ENCODE peak calls at places on chromosomes 11 and 22, in four cellular contexts. W, F, M and X are unnamed samples.

GRCh38 chr11:36069576-36070214 is 125.8 kb downstream of the LDLRAD3 start:
- DNase-seq in W (peak), F (no peak), M (no peak), X (no peak)

GRCh38 chr11:22730319-22730718 is 63.9 kb downstream of the GAS2 start:
- DNase-seq in W (no peak), F (no peak), M (no peak), X (peak)

GRCh38 chr11:691710-692590 is 3.1 kb downstream of the DEAF1 start:
- DNase-seq in W (no peak), F (no peak), M (no peak), X (no peak)

GRCh38 chr22:46528121-46528610 is 9.3 kb downstream of the CELSR1 start:
- DNase-seq in W (no peak), M (peak), F (peak), X (peak)

GRCh38 chr11:17651681-17652080 is 67.7 kb upstream of the MYOD1 start:
- DNase-seq in M (no peak), F (no peak), W (no peak), X (no peak)

GRCh38 chr22:35315855-35316745 is 16.4 kb downstream of the TOM1 start:
- DNase-seq in M (no peak), F (no peak), W (no peak), X (no peak)

GRCh38 chr11:1303196-1303821 is 6.1 kb downstream of the TOLLIP start:
- DNase-seq in F (peak), M (no peak), W (peak), X (no peak)

GRCh38 chr22:28909375-28909774 is 26.0 kb downstream of the ZNRF3 start:
- DNase-seq in F (no peak), W (no peak), M (peak), X (peak)

GRCh38 chr11:126592496-126593410 is 237.3 kb downstream of the ST3GAL4 start:
- DNase-seq in M (no peak), F (no peak), W (peak), X (no peak)

GRCh38 chr22:50498322-50498861 is 9.1 kb downstream of the LMF2 start:
- DNase-seq in W (peak), F (peak), M (peak), X (peak)

GRCh38 chr22:39459681-39460080 is 2.9 kb downstream of the MGAT3 start:
- DNase-seq in W (no peak), M (no peak), F (no peak), X (no peak)

GRCh38 chr11:91970604-91971003 is 254.0 kb upstream of the FAT3 start:
- DNase-seq in M (no peak), F (no peak), W (no peak), X (no peak)

GRCh38 chr22:39244496-39245129 is at the start of gene PDGFB:
- DNase-seq in W (peak), F (peak), M (no peak), X (peak)

GRCh38 chr11:12411806-12412727 is 34.7 kb downstream of the PARVA start:
- DNase-seq in W (peak), M (peak), F (peak), X (peak)

GRCh38 chr11:134333312-134333711 is 1.5 kb downstream of the GLB1L2 start:
- DNase-seq in W (no peak), F (no peak), M (no peak), X (peak)

GRCh38 chr22:22061085-22062077 is 78.8 kb upstream of the TOP3B start:
- DNase-seq in M (peak), F (peak), W (no peak), X (peak)

GRCh38 chr11:1992111-1992510 is 5.5 kb downstream of the H19 start:
- DNase-seq in W (no peak), F (no peak), M (no peak), X (no peak)

GRCh38 chr22:50635591-50635990 is 7.6 kb upstream of the ARSA start:
- DNase-seq in W (no peak), F (no peak), M (no peak), X (no peak)

GRCh38 chr11:105937331-105937730 is 84.7 kb downstream of the MSANTD4 start:
- DNase-seq in F (no peak), M (peak), W (no peak), X (peak)

GRCh38 chr22:38035530-38035885 is 21.7 kb upstream of the PICK1 start:
- DNase-seq in W (no peak), F (no peak), M (no peak), X (no peak)

GRCh38 chr11:101176381-101176780 is 46.8 kb upstream of the PGR start:
- DNase-seq in M (no peak), W (no peak), F (no peak), X (no peak)

GRCh38 chr22:36977947-36978660 is 41.1 kb downstream of the TST start:
- DNase-seq in M (peak), W (peak), F (peak), X (peak)

GRCh38 chr11:27770576-27770975 is 70.3 kb upstream of the BDNF start:
- DNase-seq in F (no peak), M (no peak), W (no peak), X (no peak)

GRCh38 chr11:133180201-133180600 is 352.1 kb downstream of the OPCML start:
- DNase-seq in F (no peak), W (no peak), M (no peak), X (no peak)

GRCh38 chr11:5808500-5809121 is at the start of gene OR52N2:
- DNase-seq in W (peak), F (peak), M (peak), X (peak)

GRCh38 chr11:95296165-95296564 is 65.2 kb upstream of the SESN3 start:
- DNase-seq in M (no peak), F (no peak), W (no peak), X (no peak)

GRCh38 chr22:27534720-27535125 is 266.8 kb downstream of the MN1 start:
- DNase-seq in F (no peak), M (peak), W (no peak), X (peak)

GRCh38 chr11:85748455-85748891 is 62.5 kb downstream of the SYTL2 start:
- DNase-seq in M (no peak), W (peak), F (no peak), X (no peak)

GRCh38 chr11:46210133-46210636 is 67.3 kb upstream of the CREB3L1 start:
- DNase-seq in F (peak), W (no peak), M (peak), X (peak)

GRCh38 chr11:30740071-30740470 is 153.9 kb upstream of the MPPED2 start:
- DNase-seq in F (no peak), W (no peak), M (no peak), X (no peak)

GRCh38 chr22:46149493-46149997 is 781 bp upstream of the PPARA start:
- DNase-seq in W (peak), F (peak), M (no peak), X (peak)

GRCh38 chr11:78050964-78051831 is 12.5 kb upstream of the THRSP start:
- DNase-seq in M (peak), W (peak), F (no peak), X (peak)

GRCh38 chr22:43289976-43290663 is 53.1 kb downstream of the SCUBE1 start:
- DNase-seq in M (peak), F (peak), W (no peak), X (peak)

GRCh38 chr11:127106142-127106541 is 105.6 kb upstream of the KIRREL3 start:
- DNase-seq in F (no peak), M (peak), W (peak), X (no peak)

GRCh38 chr11:2812371-2812991 is 73.1 kb downstream of the CDKN1C start:
- DNase-seq in W (no peak), F (peak), M (peak), X (peak)

GRCh38 chr11:2252018-2252417 is 18.4 kb downstream of the ASCL2 start:
- DNase-seq in W (no peak), M (no peak), F (no peak), X (no peak)

GRCh38 chr11:105432241-105432995 is 177.5 kb upstream of the GRIA4 start:
- DNase-seq in W (no peak), M (no peak), F (no peak), X (no peak)

GRCh38 chr11:130874396-130874795 is 41.9 kb downstream of the SNX19 start:
- DNase-seq in M (peak), W (no peak), F (no peak), X (peak)

GRCh38 chr11:110376711-110377324 is 52.9 kb upstream of the FDX1 start:
- DNase-seq in W (peak), F (peak), M (peak), X (peak)
- H3K4me3 ChIP-seq in W (no peak), F (no peak), M (no peak), X (peak)

DNA sequence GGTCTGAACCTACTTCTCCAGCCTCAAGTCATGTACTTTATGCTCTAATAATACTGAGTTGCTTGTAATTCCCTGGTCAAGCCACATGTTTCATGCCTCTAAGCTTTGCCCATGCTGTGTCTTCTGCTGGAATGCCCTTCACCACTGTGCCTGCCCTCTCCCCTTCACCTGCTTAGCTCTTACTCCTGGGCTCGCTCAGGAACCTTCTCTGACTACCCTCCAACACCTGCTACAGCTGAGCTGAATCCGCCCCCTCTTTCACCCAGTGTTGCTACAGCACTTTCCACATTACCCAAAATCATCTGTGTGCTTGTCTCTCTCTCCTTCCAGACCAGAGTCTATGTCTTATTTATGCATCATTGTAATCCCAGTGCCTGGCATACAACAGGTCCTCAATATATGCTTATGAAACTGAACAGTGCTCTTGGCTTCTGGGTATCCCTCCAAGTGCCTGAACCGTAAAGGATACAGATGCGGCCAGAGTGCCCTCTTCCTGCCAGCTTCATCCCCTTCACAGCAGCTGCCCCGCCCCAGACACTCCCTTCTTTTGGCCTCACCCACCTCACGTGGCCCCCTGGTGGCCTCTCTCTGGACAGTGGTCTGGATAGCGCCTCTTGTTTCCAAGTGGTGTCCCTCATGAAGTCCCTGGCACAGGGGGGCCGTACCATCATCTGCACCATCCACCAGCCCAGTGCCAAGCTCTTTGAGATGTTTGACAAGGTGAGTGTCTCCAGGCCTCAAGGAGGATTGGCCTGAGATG is 7.1 kb downstream of the ABCG4 start:
- DNase-seq in F (peak), W (peak), M (no peak), X (no peak)
- TF ChIP-seq CTCF in F (no peak), W (peak), M (peak), X (peak)

GRCh38 chr11:63713776-63714175 is 32.5 kb downstream of the RTN3 start:
- DNase-seq in W (no peak), F (no peak), M (peak), X (no peak)
- H3K4me3 ChIP-seq in W (no peak), F (no peak), M (no peak), X (no peak)

GRCh38 chr22:24326266-24326665 is 55.6 kb downstream of the SPECC1L start:
- DNase-seq in W (no peak), F (no peak), M (no peak), X (no peak)

GRCh38 chr22:24330636-24331035 is 60.0 kb downstream of the SPECC1L start:
- DNase-seq in W (no peak), F (no peak), M (peak), X (peak)

GRCh38 chr22:24329453-24329852 is 58.8 kb downstream of the SPECC1L start:
- DNase-seq in W (no peak), M (no peak), F (no peak), X (no peak)

GRCh38 chr22:24325105-24325757 is 54.6 kb downstream of the SPECC1L start:
- DNase-seq in M (peak), F (peak), W (peak), X (peak)

DNA sequence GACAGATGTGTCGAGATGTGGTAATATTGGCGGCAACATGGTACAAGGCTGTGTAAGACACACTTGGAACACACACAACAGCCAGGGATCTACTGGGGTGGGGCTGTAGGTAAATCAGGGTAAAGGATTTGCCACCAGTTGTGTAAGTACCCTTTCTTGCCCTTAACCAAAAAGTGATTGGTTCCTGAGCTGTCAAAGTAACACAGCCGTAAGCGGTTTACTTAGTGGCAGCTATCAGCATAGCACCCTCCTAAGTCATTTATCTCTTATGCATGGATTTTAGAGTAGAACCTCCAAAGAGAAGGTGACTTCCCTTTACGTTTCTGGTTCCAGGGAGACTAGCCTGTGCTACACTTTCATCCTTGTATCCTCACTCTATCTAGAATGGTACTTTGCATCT is 57.2 kb downstream of the SPECC1L start:
- DNase-seq in M (no peak), W (peak), F (no peak), X (no peak)
- TF ChIP-seq CTCF in M (no peak), W (no peak), F (no peak), X (no peak)

DNA sequence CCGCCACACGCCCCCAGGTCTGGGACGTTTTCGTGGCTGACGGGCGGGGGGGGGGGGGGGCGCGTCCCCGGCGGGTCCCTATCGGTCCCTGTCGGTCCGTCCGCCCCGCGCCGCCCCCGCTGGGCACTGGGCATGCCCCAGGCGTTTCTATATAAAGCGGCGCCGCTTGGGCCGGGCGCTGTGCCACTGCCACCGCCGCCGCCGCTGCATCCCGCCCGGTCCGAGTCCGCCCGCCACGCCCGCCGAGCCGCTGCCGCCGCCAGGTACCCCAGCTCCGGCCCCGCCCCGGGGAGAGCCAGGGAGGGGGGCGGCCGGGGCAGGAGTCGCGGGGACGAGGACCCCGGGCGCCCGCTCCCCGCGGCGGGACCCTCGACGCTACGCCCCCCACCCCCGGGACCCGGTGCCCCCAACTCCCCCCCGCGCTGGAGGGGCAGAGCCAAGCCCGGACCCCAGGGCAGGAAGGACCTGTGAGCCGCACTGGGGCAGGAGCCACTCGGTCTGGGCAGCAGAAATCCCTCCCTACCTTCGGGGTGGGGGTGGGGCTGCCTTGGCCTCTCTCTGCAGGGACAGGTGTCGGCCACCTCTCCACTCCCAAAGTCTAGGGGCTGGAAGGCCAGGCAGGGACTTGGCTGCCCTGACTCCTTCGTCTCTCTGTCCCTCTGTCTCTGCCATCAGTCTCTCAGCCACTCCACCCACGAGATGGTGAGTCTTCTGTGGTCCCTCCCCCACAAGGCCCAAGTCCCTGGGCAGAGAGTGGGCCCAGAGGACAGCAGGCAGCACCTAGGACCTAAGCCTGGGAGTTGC is at the start of gene CARNS1:
- DNase-seq in M (no peak), F (no peak), W (peak), X (no peak)
- H3K4me3 ChIP-seq in M (peak), F (no peak), W (peak), X (peak)

DNA sequence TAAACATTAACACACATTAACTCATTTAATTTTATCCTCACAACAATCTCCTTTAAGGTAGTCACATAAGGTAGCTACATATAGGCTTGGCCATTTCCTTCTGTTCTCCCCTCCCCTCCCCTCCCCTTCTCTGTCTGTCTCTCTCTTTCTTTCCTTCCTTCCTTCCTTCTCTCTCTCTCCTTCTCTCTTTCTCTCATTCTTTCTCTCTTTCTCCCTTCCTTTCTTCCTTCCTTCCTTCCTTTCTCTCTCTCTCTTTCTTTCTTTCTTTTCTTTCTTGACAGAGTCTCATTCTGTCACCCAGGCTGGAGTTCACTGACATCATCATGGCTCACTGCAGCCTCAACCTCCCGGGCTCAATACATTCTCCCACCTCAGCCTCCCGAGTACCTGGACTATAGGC is 22.3 kb upstream of the NUP160 start:
- DNase-seq in F (no peak), M (no peak), W (no peak), X (no peak)
- TF ChIP-seq CTCF in F (no peak), M (no peak), W (no peak), X (no peak)